ENCODE peak calls at places on chromosomes 13 and 19, in five cellular contexts. One of them, this sample, is unnamed.

GRCh38 chr13:48233097-48233885 is at the start of gene ITM2B:
- DNase-seq in stomach: peak
- DNase-seq in AG10803: peak
- DNase-seq in ovary: peak
- DNase-seq in MCF 10A: peak
- DNase-seq in this sample: peak

GRCh38 chr19:47445527-47445926 is 26.2 kb downstream of the SLC8A2 start:
- DNase-seq in stomach: no peak
- DNase-seq in AG10803: no peak
- DNase-seq in ovary: no peak
- DNase-seq in MCF 10A: no peak
- DNase-seq in this sample: no peak

GRCh38 chr13:79030513-79030912 is 371.6 kb upstream of the OBI1 start:
- DNase-seq in stomach: no peak
- DNase-seq in AG10803: no peak
- DNase-seq in ovary: no peak
- DNase-seq in MCF 10A: no peak
- DNase-seq in this sample: no peak

GRCh38 chr19:3932931-3933810 is at the start of gene NMRK2:
- DNase-seq in stomach: no peak
- DNase-seq in AG10803: no peak
- DNase-seq in ovary: no peak
- DNase-seq in MCF 10A: no peak
- DNase-seq in this sample: no peak

GRCh38 chr13:40517486-40518311 is 148.7 kb downstream of the FOXO1 start:
- DNase-seq in stomach: no peak
- DNase-seq in AG10803: no peak
- DNase-seq in ovary: no peak
- DNase-seq in MCF 10A: no peak
- DNase-seq in this sample: no peak

GRCh38 chr19:41175825-41176734 is 16.9 kb upstream of the CYP2S1 start:
- DNase-seq in stomach: peak
- DNase-seq in AG10803: peak
- DNase-seq in ovary: peak
- DNase-seq in MCF 10A: peak
- DNase-seq in this sample: no peak

GRCh38 chr13:30253830-30254229 is 53.5 kb downstream of the KATNAL1 start:
- DNase-seq in stomach: no peak
- DNase-seq in AG10803: no peak
- DNase-seq in ovary: no peak
- DNase-seq in MCF 10A: no peak
- DNase-seq in this sample: no peak

GRCh38 chr19:49663224-49663623 is 2.4 kb downstream of the IRF3 start:
- DNase-seq in stomach: no peak
- DNase-seq in AG10803: no peak
- DNase-seq in ovary: no peak
- DNase-seq in MCF 10A: no peak
- DNase-seq in this sample: no peak

GRCh38 chr19:38264486-38265212 is at the start of gene SPINT2:
- DNase-seq in stomach: no peak
- DNase-seq in AG10803: no peak
- DNase-seq in ovary: peak
- DNase-seq in MCF 10A: no peak
- DNase-seq in this sample: peak

GRCh38 chr19:27618006-27618405 is 1594.9 kb downstream of the UQCRFS1 start:
- DNase-seq in stomach: no peak
- DNase-seq in AG10803: no peak
- DNase-seq in ovary: no peak
- DNase-seq in MCF 10A: no peak
- DNase-seq in this sample: no peak

GRCh38 chr19:29492761-29493160 is 33.0 kb upstream of the VSTM2B start:
- DNase-seq in stomach: no peak
- DNase-seq in AG10803: peak
- DNase-seq in ovary: no peak
- DNase-seq in MCF 10A: no peak
- DNase-seq in this sample: no peak

GRCh38 chr13:29465741-29466293 is 129.7 kb downstream of the SLC7A1 start:
- DNase-seq in stomach: peak
- DNase-seq in AG10803: peak
- DNase-seq in ovary: peak
- DNase-seq in MCF 10A: peak
- DNase-seq in this sample: no peak

GRCh38 chr19:31676271-31677004 is 327.2 kb upstream of the TSHZ3 start:
- DNase-seq in stomach: no peak
- DNase-seq in AG10803: no peak
- DNase-seq in ovary: no peak
- DNase-seq in MCF 10A: no peak
- DNase-seq in this sample: no peak

GRCh38 chr13:22757530-22758120 is 423.2 kb upstream of the SGCG start:
- DNase-seq in stomach: no peak
- DNase-seq in AG10803: peak
- DNase-seq in ovary: no peak
- DNase-seq in MCF 10A: no peak
- DNase-seq in this sample: no peak

GRCh38 chr13:107811233-107811632 is 404.1 kb downstream of the LIG4 start:
- DNase-seq in stomach: no peak
- DNase-seq in AG10803: no peak
- DNase-seq in ovary: no peak
- DNase-seq in MCF 10A: no peak
- DNase-seq in this sample: no peak

GRCh38 chr13:26458196-26458734 is 99.2 kb upstream of the WASF3 start:
- DNase-seq in stomach: no peak
- DNase-seq in AG10803: no peak
- DNase-seq in ovary: no peak
- DNase-seq in MCF 10A: no peak
- DNase-seq in this sample: no peak

GRCh38 chr13:29993716-29994488 is 143.5 kb upstream of the UBL3 start:
- DNase-seq in stomach: no peak
- DNase-seq in AG10803: peak
- DNase-seq in ovary: no peak
- DNase-seq in MCF 10A: peak
- DNase-seq in this sample: no peak

GRCh38 chr19:56310462-56310861 is 4.2 kb downstream of the ZSCAN5A start:
- DNase-seq in stomach: no peak
- DNase-seq in AG10803: no peak
- DNase-seq in ovary: no peak
- DNase-seq in MCF 10A: no peak
- DNase-seq in this sample: no peak

GRCh38 chr19:58089846-58090245 is 8.2 kb downstream of the ZSCAN18 start:
- DNase-seq in stomach: no peak
- DNase-seq in AG10803: no peak
- DNase-seq in ovary: no peak
- DNase-seq in MCF 10A: no peak
- DNase-seq in this sample: no peak

GRCh38 chr19:16382775-16383543 is 58.3 kb downstream of the KLF2 start:
- DNase-seq in stomach: peak
- DNase-seq in AG10803: peak
- DNase-seq in ovary: peak
- DNase-seq in MCF 10A: peak
- DNase-seq in this sample: peak

GRCh38 chr13:32443111-32443510 is 15.2 kb upstream of the N4BP2L1 start:
- DNase-seq in stomach: no peak
- DNase-seq in AG10803: peak
- DNase-seq in ovary: no peak
- DNase-seq in MCF 10A: peak
- DNase-seq in this sample: no peak
- TF ChIP-seq CTCF in stomach: no peak
- TF ChIP-seq CTCF in AG10803: peak
- TF ChIP-seq CTCF in ovary: no peak
- TF ChIP-seq CTCF in MCF 10A: peak
- TF ChIP-seq CTCF in this sample: peak

DNA sequence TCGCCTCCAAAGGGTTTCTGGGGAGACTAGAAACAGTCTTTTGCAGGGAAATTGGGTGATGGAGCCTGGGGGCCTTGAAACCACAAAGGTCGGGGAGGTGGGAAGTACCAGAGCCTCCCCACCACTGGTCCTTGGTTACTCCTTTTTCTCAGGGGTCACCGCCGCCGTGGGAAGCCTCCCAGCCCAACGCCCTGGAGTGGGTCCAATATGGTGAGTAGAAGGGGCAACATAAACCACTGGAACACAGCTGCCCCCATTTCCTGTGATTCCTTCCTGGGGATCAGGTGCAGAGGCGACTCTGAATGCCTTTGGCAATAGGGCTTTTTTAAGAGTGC is 5.8 kb downstream of the PGLYRP1 start:
- DNase-seq in stomach: no peak
- DNase-seq in AG10803: no peak
- DNase-seq in ovary: no peak
- DNase-seq in MCF 10A: no peak
- DNase-seq in this sample: no peak
- TF ChIP-seq CTCF in stomach: peak
- TF ChIP-seq CTCF in AG10803: no peak
- TF ChIP-seq CTCF in ovary: peak
- TF ChIP-seq CTCF in MCF 10A: no peak
- TF ChIP-seq CTCF in this sample: peak

GRCh38 chr19:8458380-8458779 is 13.6 kb downstream of the HNRNPM start:
- DNase-seq in stomach: peak
- DNase-seq in AG10803: no peak
- DNase-seq in ovary: no peak
- DNase-seq in MCF 10A: no peak
- DNase-seq in this sample: no peak
- TF ChIP-seq CTCF in stomach: no peak
- TF ChIP-seq CTCF in AG10803: no peak
- TF ChIP-seq CTCF in ovary: no peak
- TF ChIP-seq CTCF in MCF 10A: no peak
- TF ChIP-seq CTCF in this sample: no peak

GRCh38 chr19:42441047-42441440 is 1.7 kb downstream of the CXCL17 start:
- DNase-seq in stomach: peak
- DNase-seq in AG10803: no peak
- DNase-seq in ovary: no peak
- DNase-seq in MCF 10A: no peak
- DNase-seq in this sample: no peak
- TF ChIP-seq CTCF in stomach: peak
- TF ChIP-seq CTCF in AG10803: no peak
- TF ChIP-seq CTCF in ovary: no peak
- TF ChIP-seq CTCF in MCF 10A: no peak
- TF ChIP-seq CTCF in this sample: no peak

GRCh38 chr13:88919970-88920628 is 1248.9 kb downstream of the SLITRK5 start:
- DNase-seq in stomach: no peak
- DNase-seq in AG10803: no peak
- DNase-seq in ovary: no peak
- DNase-seq in MCF 10A: no peak
- DNase-seq in this sample: no peak
- TF ChIP-seq CTCF in stomach: no peak
- TF ChIP-seq CTCF in AG10803: no peak
- TF ChIP-seq CTCF in ovary: no peak
- TF ChIP-seq CTCF in MCF 10A: no peak
- TF ChIP-seq CTCF in this sample: no peak

GRCh38 chr19:1417681-1418493 is 10.5 kb downstream of the DAZAP1 start:
- DNase-seq in stomach: no peak
- DNase-seq in AG10803: no peak
- DNase-seq in ovary: peak
- DNase-seq in MCF 10A: no peak
- DNase-seq in this sample: no peak

GRCh38 chr19:1417145-1417544 is 9.8 kb downstream of the DAZAP1 start:
- DNase-seq in stomach: no peak
- DNase-seq in AG10803: peak
- DNase-seq in ovary: no peak
- DNase-seq in MCF 10A: no peak
- DNase-seq in this sample: no peak

GRCh38 chr19:1420590-1420989 is 13.2 kb downstream of the DAZAP1 start:
- DNase-seq in stomach: no peak
- DNase-seq in AG10803: no peak
- DNase-seq in ovary: no peak
- DNase-seq in MCF 10A: no peak
- DNase-seq in this sample: no peak

GRCh38 chr19:1418494-1418775 is 11.0 kb downstream of the DAZAP1 start:
- DNase-seq in stomach: no peak
- DNase-seq in AG10803: no peak
- DNase-seq in ovary: no peak
- DNase-seq in MCF 10A: no peak
- DNase-seq in this sample: no peak

GRCh38 chr19:1418951-1419735 is 11.8 kb downstream of the DAZAP1 start:
- DNase-seq in stomach: no peak
- DNase-seq in AG10803: no peak
- DNase-seq in ovary: no peak
- DNase-seq in MCF 10A: no peak
- DNase-seq in this sample: no peak
- TF ChIP-seq CTCF in stomach: no peak
- TF ChIP-seq CTCF in AG10803: no peak
- TF ChIP-seq CTCF in ovary: no peak
- TF ChIP-seq CTCF in MCF 10A: no peak
- TF ChIP-seq CTCF in this sample: no peak

GRCh38 chr13:46600943-46601311 is 48.0 kb downstream of the LRCH1 start:
- DNase-seq in stomach: no peak
- DNase-seq in AG10803: no peak
- DNase-seq in ovary: no peak
- DNase-seq in MCF 10A: no peak
- DNase-seq in this sample: no peak

GRCh38 chr13:46605089-46605488 is 52.1 kb downstream of the LRCH1 start:
- DNase-seq in stomach: peak
- DNase-seq in AG10803: no peak
- DNase-seq in ovary: no peak
- DNase-seq in MCF 10A: peak
- DNase-seq in this sample: no peak

GRCh38 chr13:46604226-46604968 is 51.4 kb downstream of the LRCH1 start:
- DNase-seq in stomach: no peak
- DNase-seq in AG10803: no peak
- DNase-seq in ovary: no peak
- DNase-seq in MCF 10A: no peak
- DNase-seq in this sample: no peak

GRCh38 chr13:46602531-46602930 is 49.6 kb downstream of the LRCH1 start:
- DNase-seq in stomach: no peak
- DNase-seq in AG10803: no peak
- DNase-seq in ovary: no peak
- DNase-seq in MCF 10A: no peak
- DNase-seq in this sample: no peak

GRCh38 chr13:46603165-46603603 is 50.2 kb downstream of the LRCH1 start:
- DNase-seq in stomach: no peak
- DNase-seq in AG10803: peak
- DNase-seq in ovary: no peak
- DNase-seq in MCF 10A: peak
- DNase-seq in this sample: no peak
- TF ChIP-seq CTCF in stomach: no peak
- TF ChIP-seq CTCF in AG10803: peak
- TF ChIP-seq CTCF in ovary: no peak
- TF ChIP-seq CTCF in MCF 10A: no peak
- TF ChIP-seq CTCF in this sample: peak

GRCh38 chr19:12657966-12658365 is 8.6 kb downstream of the MAN2B1 start:
- DNase-seq in stomach: no peak
- DNase-seq in AG10803: no peak
- DNase-seq in ovary: no peak
- DNase-seq in MCF 10A: no peak
- DNase-seq in this sample: no peak
- TF ChIP-seq CTCF in stomach: no peak
- TF ChIP-seq CTCF in AG10803: no peak
- TF ChIP-seq CTCF in ovary: no peak
- TF ChIP-seq CTCF in MCF 10A: no peak
- TF ChIP-seq CTCF in this sample: no peak